ENCODE peak calls at places on chromosome 4, in seven cellular contexts. One of them, this sample, is unnamed.

GRCh38 chr4:148634476-148634875 is 192.3 kb upstream of the NR3C2 start:
- DNase-seq in tibial nerve: no peak
- DNase-seq in AG04450: no peak
- DNase-seq in stimulated activated CD8-positive, alpha-beta memory T cell treated with anti-CD3 and anti-CD28 coated beads, Interleukin-2, amount 100 ng/mL, for 1 hour: no peak
- DNase-seq in Caco-2: no peak
- DNase-seq in CD8-positive, alpha-beta memory T cell: no peak
- DNase-seq in anterior cingulate cortex: no peak
- DNase-seq in this sample: no peak

GRCh38 chr4:55069248-55069647 is 56.1 kb downstream of the KDR start:
- DNase-seq in tibial nerve: no peak
- DNase-seq in AG04450: no peak
- DNase-seq in stimulated activated CD8-positive, alpha-beta memory T cell treated with anti-CD3 and anti-CD28 coated beads, Interleukin-2, amount 100 ng/mL, for 1 hour: no peak
- DNase-seq in Caco-2: no peak
- DNase-seq in CD8-positive, alpha-beta memory T cell: no peak
- DNase-seq in anterior cingulate cortex: no peak
- DNase-seq in this sample: no peak

GRCh38 chr4:17966312-17966711 is 55.2 kb downstream of the LCORL start:
- DNase-seq in tibial nerve: no peak
- DNase-seq in AG04450: no peak
- DNase-seq in stimulated activated CD8-positive, alpha-beta memory T cell treated with anti-CD3 and anti-CD28 coated beads, Interleukin-2, amount 100 ng/mL, for 1 hour: no peak
- DNase-seq in Caco-2: no peak
- DNase-seq in CD8-positive, alpha-beta memory T cell: no peak
- DNase-seq in anterior cingulate cortex: no peak
- DNase-seq in this sample: no peak

GRCh38 chr4:2168469-2169319 is 73.2 kb downstream of the HAUS3 start:
- DNase-seq in tibial nerve: no peak
- DNase-seq in AG04450: no peak
- DNase-seq in stimulated activated CD8-positive, alpha-beta memory T cell treated with anti-CD3 and anti-CD28 coated beads, Interleukin-2, amount 100 ng/mL, for 1 hour: no peak
- DNase-seq in Caco-2: no peak
- DNase-seq in CD8-positive, alpha-beta memory T cell: no peak
- DNase-seq in anterior cingulate cortex: no peak
- DNase-seq in this sample: no peak

GRCh38 chr4:175054980-175055379 is 136.8 kb downstream of the ADAM29 start:
- DNase-seq in tibial nerve: no peak
- DNase-seq in AG04450: no peak
- DNase-seq in stimulated activated CD8-positive, alpha-beta memory T cell treated with anti-CD3 and anti-CD28 coated beads, Interleukin-2, amount 100 ng/mL, for 1 hour: no peak
- DNase-seq in Caco-2: no peak
- DNase-seq in CD8-positive, alpha-beta memory T cell: no peak
- DNase-seq in anterior cingulate cortex: no peak
- DNase-seq in this sample: no peak

GRCh38 chr4:3877236-3877635 is 111.1 kb downstream of the ADRA2C start:
- DNase-seq in tibial nerve: no peak
- DNase-seq in AG04450: no peak
- DNase-seq in stimulated activated CD8-positive, alpha-beta memory T cell treated with anti-CD3 and anti-CD28 coated beads, Interleukin-2, amount 100 ng/mL, for 1 hour: no peak
- DNase-seq in Caco-2: no peak
- DNase-seq in CD8-positive, alpha-beta memory T cell: no peak
- DNase-seq in anterior cingulate cortex: no peak
- DNase-seq in this sample: no peak

GRCh38 chr4:151604238-151604637 is 156.6 kb downstream of the GATB start:
- DNase-seq in tibial nerve: no peak
- DNase-seq in AG04450: no peak
- DNase-seq in stimulated activated CD8-positive, alpha-beta memory T cell treated with anti-CD3 and anti-CD28 coated beads, Interleukin-2, amount 100 ng/mL, for 1 hour: no peak
- DNase-seq in Caco-2: no peak
- DNase-seq in CD8-positive, alpha-beta memory T cell: no peak
- DNase-seq in anterior cingulate cortex: no peak
- DNase-seq in this sample: peak

GRCh38 chr4:189185810-189186432 is 754.8 kb upstream of the FRG1 start:
- DNase-seq in tibial nerve: no peak
- DNase-seq in AG04450: no peak
- DNase-seq in stimulated activated CD8-positive, alpha-beta memory T cell treated with anti-CD3 and anti-CD28 coated beads, Interleukin-2, amount 100 ng/mL, for 1 hour: no peak
- DNase-seq in Caco-2: no peak
- DNase-seq in CD8-positive, alpha-beta memory T cell: no peak
- DNase-seq in anterior cingulate cortex: no peak
- DNase-seq in this sample: no peak

GRCh38 chr4:72969957-72970356 is 99.6 kb downstream of the COX18 start:
- DNase-seq in tibial nerve: peak
- DNase-seq in AG04450: peak
- DNase-seq in stimulated activated CD8-positive, alpha-beta memory T cell treated with anti-CD3 and anti-CD28 coated beads, Interleukin-2, amount 100 ng/mL, for 1 hour: no peak
- DNase-seq in Caco-2: no peak
- DNase-seq in CD8-positive, alpha-beta memory T cell: no peak
- DNase-seq in anterior cingulate cortex: no peak
- DNase-seq in this sample: no peak

GRCh38 chr4:189912170-189912569 is 28.5 kb upstream of the FRG1 start:
- DNase-seq in tibial nerve: no peak
- DNase-seq in AG04450: no peak
- DNase-seq in stimulated activated CD8-positive, alpha-beta memory T cell treated with anti-CD3 and anti-CD28 coated beads, Interleukin-2, amount 100 ng/mL, for 1 hour: no peak
- DNase-seq in Caco-2: no peak
- DNase-seq in CD8-positive, alpha-beta memory T cell: no peak
- DNase-seq in anterior cingulate cortex: no peak
- DNase-seq in this sample: no peak

GRCh38 chr4:56356650-56357049 is 30.6 kb downstream of the AASDH start:
- DNase-seq in tibial nerve: no peak
- DNase-seq in AG04450: no peak
- DNase-seq in stimulated activated CD8-positive, alpha-beta memory T cell treated with anti-CD3 and anti-CD28 coated beads, Interleukin-2, amount 100 ng/mL, for 1 hour: no peak
- DNase-seq in Caco-2: no peak
- DNase-seq in CD8-positive, alpha-beta memory T cell: no peak
- DNase-seq in anterior cingulate cortex: no peak
- DNase-seq in this sample: no peak

GRCh38 chr4:108247511-108248088 is 78.9 kb upstream of the LEF1 start:
- DNase-seq in tibial nerve: no peak
- DNase-seq in AG04450: no peak
- DNase-seq in stimulated activated CD8-positive, alpha-beta memory T cell treated with anti-CD3 and anti-CD28 coated beads, Interleukin-2, amount 100 ng/mL, for 1 hour: no peak
- DNase-seq in Caco-2: no peak
- DNase-seq in CD8-positive, alpha-beta memory T cell: no peak
- DNase-seq in anterior cingulate cortex: no peak
- DNase-seq in this sample: no peak

This sample was measured in NCI-H1436.